ENCODE peak calls at places on chromosomes 5 and 9, in nine cellular contexts. One of them, this sample, is unnamed.

GRCh38 chr9:4674783-4675182 is 4.6 kb upstream of the CDC37L1 start:
- DNase-seq in iPS DF 6.9: no peak
- DNase-seq in left lung: no peak
- DNase-seq in spleen: no peak
- DNase-seq in GM23248: peak; percentile 93
- DNase-seq in heart left ventricle: no peak
- DNase-seq in H9: no peak
- DNase-seq in pancreas: no peak
- DNase-seq in right cardiac atrium: no peak
- DNase-seq in this sample: no peak

GRCh38 chr5:143717400-143717799 is 94.6 kb upstream of the HMHB1 start:
- DNase-seq in spleen: no peak
- DNase-seq in H9: no peak
- DNase-seq in GM23248: peak; percentile 86
- DNase-seq in heart left ventricle: no peak
- DNase-seq in left lung: no peak
- DNase-seq in iPS DF 6.9: no peak
- DNase-seq in right cardiac atrium: no peak
- DNase-seq in pancreas: no peak
- DNase-seq in this sample: no peak

GRCh38 chr9:14908221-14909206 is 1.7 kb downstream of the FREM1 start:
- DNase-seq in heart left ventricle: no peak
- DNase-seq in pancreas: peak; percentile 65
- DNase-seq in iPS DF 6.9: no peak
- DNase-seq in GM23248: no peak
- DNase-seq in left lung: no peak
- DNase-seq in right cardiac atrium: no peak
- DNase-seq in spleen: no peak
- DNase-seq in H9: no peak
- DNase-seq in this sample: no peak

GRCh38 chr5:14212838-14213237 is 69.7 kb downstream of the TRIO start:
- DNase-seq in H9: no peak
- DNase-seq in spleen: no peak
- DNase-seq in pancreas: no peak
- DNase-seq in heart left ventricle: no peak
- DNase-seq in iPS DF 6.9: no peak
- DNase-seq in GM23248: no peak
- DNase-seq in left lung: no peak
- DNase-seq in right cardiac atrium: no peak
- DNase-seq in this sample: no peak

GRCh38 chr5:21810737-21811316 is 1042.3 kb downstream of the CDH12 start:
- DNase-seq in GM23248: peak; percentile 52
- DNase-seq in left lung: no peak
- DNase-seq in heart left ventricle: no peak
- DNase-seq in H9: no peak
- DNase-seq in spleen: no peak
- DNase-seq in pancreas: no peak
- DNase-seq in iPS DF 6.9: no peak
- DNase-seq in right cardiac atrium: no peak
- DNase-seq in this sample: no peak

GRCh38 chr5:7638456-7638855 is 212.5 kb downstream of the CFAP90 start:
- DNase-seq in GM23248: peak; percentile 41
- DNase-seq in left lung: no peak
- DNase-seq in right cardiac atrium: no peak
- DNase-seq in spleen: no peak
- DNase-seq in H9: no peak
- DNase-seq in pancreas: no peak
- DNase-seq in heart left ventricle: no peak
- DNase-seq in iPS DF 6.9: no peak
- DNase-seq in this sample: no peak

GRCh38 chr5:117182104-117182503 is 607.5 kb upstream of the SEMA6A start:
- DNase-seq in spleen: no peak
- DNase-seq in heart left ventricle: no peak
- DNase-seq in pancreas: no peak
- DNase-seq in iPS DF 6.9: no peak
- DNase-seq in GM23248: no peak
- DNase-seq in H9: no peak
- DNase-seq in right cardiac atrium: no peak
- DNase-seq in left lung: no peak
- DNase-seq in this sample: no peak

GRCh38 chr9:117714282-117714681 is 10.1 kb downstream of the TLR4 start:
- DNase-seq in GM23248: no peak
- DNase-seq in left lung: no peak
- DNase-seq in spleen: peak; percentile 60
- DNase-seq in H9: peak; percentile 58
- DNase-seq in heart left ventricle: no peak
- DNase-seq in pancreas: no peak
- DNase-seq in right cardiac atrium: no peak
- DNase-seq in iPS DF 6.9: no peak
- DNase-seq in this sample: no peak

GRCh38 chr9:16213781-16214515 is 656.5 kb downstream of the BNC2 start:
- DNase-seq in spleen: no peak
- DNase-seq in iPS DF 6.9: no peak
- DNase-seq in H9: no peak
- DNase-seq in GM23248: peak; percentile 95
- DNase-seq in right cardiac atrium: peak; percentile 71
- DNase-seq in heart left ventricle: peak; percentile 77
- DNase-seq in pancreas: peak; percentile 50
- DNase-seq in left lung: peak; percentile 55
- DNase-seq in this sample: no peak

GRCh38 chr9:121288874-121289553 is 21.1 kb downstream of the GSN start:
- DNase-seq in iPS DF 6.9: no peak
- DNase-seq in H9: peak; percentile 86
- DNase-seq in right cardiac atrium: peak; percentile 91
- DNase-seq in GM23248: peak; percentile 59
- DNase-seq in heart left ventricle: peak; percentile 87
- DNase-seq in left lung: peak; percentile 74
- DNase-seq in spleen: peak; percentile 73
- DNase-seq in pancreas: peak; percentile 64
- DNase-seq in this sample: no peak

GRCh38 chr5:174910245-174910737 is 185.9 kb downstream of the MSX2 start:
- DNase-seq in right cardiac atrium: peak; percentile 83
- DNase-seq in H9: peak; percentile 88
- DNase-seq in iPS DF 6.9: peak; percentile 43
- DNase-seq in spleen: peak; percentile 82
- DNase-seq in left lung: peak; percentile 53
- DNase-seq in pancreas: peak; percentile 74
- DNase-seq in heart left ventricle: peak; percentile 66
- DNase-seq in GM23248: peak; percentile 62
- DNase-seq in this sample: no peak

GRCh38 chr9:136821333-136822031 is 13.7 kb downstream of the RABL6 start:
- DNase-seq in heart left ventricle: no peak
- DNase-seq in H9: no peak
- DNase-seq in left lung: no peak
- DNase-seq in GM23248: peak; percentile 18
- DNase-seq in spleen: no peak
- DNase-seq in iPS DF 6.9: no peak
- DNase-seq in right cardiac atrium: peak; percentile 78
- DNase-seq in pancreas: no peak
- DNase-seq in this sample: no peak

GRCh38 chr9:77582572-77583365 is 65.4 kb downstream of the GNA14 start:
- DNase-seq in GM23248: no peak
- DNase-seq in right cardiac atrium: no peak
- DNase-seq in pancreas: no peak
- DNase-seq in spleen: no peak
- DNase-seq in H9: no peak
- DNase-seq in left lung: no peak
- DNase-seq in heart left ventricle: no peak
- DNase-seq in iPS DF 6.9: no peak
- DNase-seq in this sample: no peak

GRCh38 chr5:138461343-138462125 is 3.7 kb upstream of the EGR1 start:
- DNase-seq in right cardiac atrium: peak; percentile 58
- DNase-seq in spleen: no peak
- DNase-seq in left lung: no peak
- DNase-seq in H9: no peak
- DNase-seq in pancreas: no peak
- DNase-seq in GM23248: peak; percentile 91
- DNase-seq in iPS DF 6.9: no peak
- DNase-seq in heart left ventricle: no peak
- DNase-seq in this sample: no peak

GRCh38 chr5:79074641-79075040 is 5.1 kb downstream of the BHMT2 start:
- DNase-seq in spleen: no peak
- DNase-seq in H9: no peak
- DNase-seq in heart left ventricle: no peak
- DNase-seq in right cardiac atrium: no peak
- DNase-seq in left lung: no peak
- DNase-seq in pancreas: no peak
- DNase-seq in GM23248: peak; percentile 72
- DNase-seq in iPS DF 6.9: no peak
- DNase-seq in this sample: no peak

GRCh38 chr5:9337908-9338307 is 208.0 kb downstream of the SEMA5A start:
- DNase-seq in spleen: no peak
- DNase-seq in right cardiac atrium: no peak
- DNase-seq in heart left ventricle: no peak
- DNase-seq in pancreas: no peak
- DNase-seq in H9: no peak
- DNase-seq in GM23248: peak; percentile 82
- DNase-seq in left lung: no peak
- DNase-seq in iPS DF 6.9: no peak
- DNase-seq in this sample: no peak

GRCh38 chr5:153860482-153860881 is 178.2 kb downstream of the FAM114A2 start:
- DNase-seq in iPS DF 6.9: no peak
- DNase-seq in GM23248: no peak
- DNase-seq in heart left ventricle: no peak
- DNase-seq in H9: no peak
- DNase-seq in left lung: no peak
- DNase-seq in pancreas: no peak
- DNase-seq in right cardiac atrium: no peak
- DNase-seq in spleen: no peak
- DNase-seq in this sample: no peak

DNA sequence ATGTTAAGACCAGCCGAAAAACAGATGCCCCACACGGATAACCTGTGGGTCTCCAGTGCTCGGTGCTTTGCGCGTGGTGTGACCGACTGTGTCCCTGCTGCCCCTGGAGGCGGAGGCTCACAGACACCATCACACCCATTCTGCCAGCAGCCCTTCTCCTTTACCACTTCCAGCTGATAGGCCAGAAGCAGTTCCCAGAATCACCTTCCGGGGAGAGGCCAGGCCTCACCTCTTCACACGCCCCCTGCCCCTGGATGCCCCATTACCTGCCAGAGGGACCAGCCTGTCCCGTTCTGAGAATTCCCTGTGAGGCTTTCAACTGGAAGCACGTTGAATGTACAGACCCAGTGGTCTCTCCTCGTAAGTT is 21.6 kb upstream of the LRRC14B start:
- DNase-seq in pancreas: no peak
- DNase-seq in right cardiac atrium: no peak
- DNase-seq in left lung: no peak
- DNase-seq in spleen: no peak
- DNase-seq in iPS DF 6.9: no peak
- DNase-seq in heart left ventricle: no peak
- DNase-seq in H9: no peak
- DNase-seq in GM23248: no peak
- DNase-seq in this sample: no peak
- H3K27ac ChIP-seq in pancreas: no peak overlapping the region
- H3K27ac ChIP-seq in right cardiac atrium: no peak overlapping the region
- H3K27ac ChIP-seq in left lung: no peak overlapping the region
- H3K27ac ChIP-seq in spleen: peak overlapping the region; percentile 33
- H3K27ac ChIP-seq in iPS DF 6.9: no peak overlapping the region
- H3K27ac ChIP-seq in heart left ventricle: no peak overlapping the region
- H3K27ac ChIP-seq in H9: no peak overlapping the region
- H3K27ac ChIP-seq in GM23248: no peak overlapping the region
- H3K27ac ChIP-seq in this sample: no peak overlapping the region

GRCh38 chr5:142020122-142020659 is 7.4 kb upstream of the GNPDA1 start:
- DNase-seq in right cardiac atrium: no peak
- DNase-seq in iPS DF 6.9: no peak
- DNase-seq in heart left ventricle: no peak
- DNase-seq in left lung: no peak
- DNase-seq in GM23248: no peak
- DNase-seq in H9: no peak
- DNase-seq in spleen: no peak
- DNase-seq in pancreas: no peak
- DNase-seq in this sample: no peak

GRCh38 chr5:142024771-142025304 is 12.0 kb upstream of the GNPDA1 start:
- DNase-seq in iPS DF 6.9: peak; percentile 67
- DNase-seq in GM23248: peak; percentile 94
- DNase-seq in heart left ventricle: peak; percentile 94
- DNase-seq in H9: peak; percentile 96
- DNase-seq in right cardiac atrium: peak; percentile 95
- DNase-seq in spleen: peak; percentile 96
- DNase-seq in pancreas: peak; percentile 75
- DNase-seq in left lung: peak; percentile 91
- DNase-seq in this sample: peak; percentile 71

GRCh38 chr5:142023836-142024235 is 11.0 kb upstream of the GNPDA1 start:
- DNase-seq in left lung: no peak
- DNase-seq in spleen: no peak
- DNase-seq in pancreas: no peak
- DNase-seq in H9: no peak
- DNase-seq in right cardiac atrium: no peak
- DNase-seq in heart left ventricle: no peak
- DNase-seq in iPS DF 6.9: no peak
- DNase-seq in GM23248: no peak
- DNase-seq in this sample: no peak

DNA sequence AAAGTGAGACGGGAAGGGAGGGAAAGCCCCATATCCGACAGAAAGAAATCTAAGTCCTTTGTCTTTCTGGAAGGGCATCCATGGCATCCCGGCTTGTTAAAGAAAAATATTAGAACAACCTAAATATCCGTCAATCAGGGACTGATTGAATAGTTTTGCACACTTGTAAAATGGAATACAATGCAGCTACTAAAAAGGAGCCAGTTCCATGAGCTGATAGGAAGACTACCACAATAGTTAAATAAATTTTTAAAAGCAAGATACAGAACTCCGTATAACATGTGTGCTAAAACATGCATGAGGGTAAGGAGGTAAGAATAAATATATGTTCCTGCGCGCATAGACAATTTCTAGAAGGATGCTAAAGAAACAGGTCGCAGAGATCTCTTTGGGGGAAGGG is 12.8 kb upstream of the GNPDA1 start:
- DNase-seq in heart left ventricle: no peak
- DNase-seq in right cardiac atrium: no peak
- DNase-seq in spleen: no peak
- DNase-seq in pancreas: no peak
- DNase-seq in left lung: no peak
- DNase-seq in iPS DF 6.9: no peak
- DNase-seq in H9: no peak
- DNase-seq in GM23248: no peak
- DNase-seq in this sample: no peak
- H3K27me3 ChIP-seq in heart left ventricle: no peaks in the 10 kb centered on the region
- H3K27me3 ChIP-seq in right cardiac atrium: no peaks in the 10 kb centered on the region
- H3K27me3 ChIP-seq in spleen: no peaks in the 10 kb centered on the region
- H3K27me3 ChIP-seq in pancreas: no peaks in the 10 kb centered on the region
- H3K27me3 ChIP-seq in left lung: no peaks in the 10 kb centered on the region
- H3K27me3 ChIP-seq in iPS DF 6.9: no peaks in the 10 kb centered on the region
- H3K27me3 ChIP-seq in H9: no peaks in the 10 kb centered on the region
- H3K27me3 ChIP-seq in GM23248: peaks cover 4% of the 10 kb centered on the region
- H3K27me3 ChIP-seq in this sample: no peaks in the 10 kb centered on the region

GRCh38 chr9:109912082-109912581 is 132.1 kb downstream of the PALM2AKAP2 start:
- DNase-seq in GM23248: peak; percentile 89
- DNase-seq in iPS DF 6.9: no peak
- DNase-seq in heart left ventricle: no peak
- DNase-seq in pancreas: no peak
- DNase-seq in left lung: no peak
- DNase-seq in H9: no peak
- DNase-seq in right cardiac atrium: no peak
- DNase-seq in spleen: no peak
- DNase-seq in this sample: no peak
- H3K4me1 ChIP-seq in GM23248: peaks cover 48% of the 10 kb centered on the region
- H3K4me1 ChIP-seq in iPS DF 6.9: peaks cover 2% of the 10 kb centered on the region
- H3K4me1 ChIP-seq in heart left ventricle: peaks cover 35% of the 10 kb centered on the region
- H3K4me1 ChIP-seq in pancreas: no peaks in the 10 kb centered on the region
- H3K4me1 ChIP-seq in left lung: peaks cover 11% of the 10 kb centered on the region
- H3K4me1 ChIP-seq in H9: peaks cover 11% of the 10 kb centered on the region
- H3K4me1 ChIP-seq in right cardiac atrium: peaks cover 10% of the 10 kb centered on the region
- H3K4me1 ChIP-seq in spleen: peaks cover 37% of the 10 kb centered on the region
- H3K4me1 ChIP-seq in this sample: no peaks in the 10 kb centered on the region

GRCh38 chr9:38276751-38277439 is 115.6 kb upstream of the ALDH1B1 start:
- DNase-seq in right cardiac atrium: no peak
- DNase-seq in GM23248: no peak
- DNase-seq in heart left ventricle: no peak
- DNase-seq in iPS DF 6.9: no peak
- DNase-seq in left lung: no peak
- DNase-seq in pancreas: no peak
- DNase-seq in spleen: peak; percentile 22
- DNase-seq in H9: peak; percentile 7
- DNase-seq in this sample: no peak
- H3K27ac ChIP-seq in right cardiac atrium: no peak overlapping the region
- H3K27ac ChIP-seq in GM23248: no peak overlapping the region
- H3K27ac ChIP-seq in heart left ventricle: no peak overlapping the region
- H3K27ac ChIP-seq in iPS DF 6.9: no peak overlapping the region
- H3K27ac ChIP-seq in left lung: no peak overlapping the region
- H3K27ac ChIP-seq in pancreas: no peak overlapping the region
- H3K27ac ChIP-seq in spleen: no peak overlapping the region
- H3K27ac ChIP-seq in H9: no peak overlapping the region
- H3K27ac ChIP-seq in this sample: no peak overlapping the region